ENCODE peak calls at places on chromosomes 3 and 15, in seven cellular contexts. J is Calu3; A is WERI-Rb-1; M is NAMALWA; G is neuronal stem cell; I is stimulated activated CD4-positive, alpha-beta T cell treated with anti-CD3 and anti-CD28 coated beads, TNF-alpha, amount 100 ng/mL, for 24 hours; T is effector CD4-positive, alpha-beta T cell. P is an unnamed sample.

GRCh38 chr3:38549957-38550840 is 54.1 kb downstream of the EXOG start:
- DNase-seq in J (no peak), A (peak), M (no peak), G (no peak), I (no peak), T (no peak), P (no peak)

GRCh38 chr15:78049691-78050440 is 27.6 kb downstream of the TBC1D2B start:
- DNase-seq in J (no peak), A (no peak), M (no peak), G (no peak), I (no peak), T (no peak), P (peak)

GRCh38 chr15:77659350-77660321 is 26.9 kb upstream of the LINGO1 start:
- DNase-seq in J (peak), A (peak), M (peak), G (no peak), I (no peak), T (no peak), P (no peak)

GRCh38 chr3:126263539-126263938 is 83.2 kb upstream of the ALDH1L1 start:
- DNase-seq in J (no peak), A (no peak), M (no peak), G (no peak), I (no peak), T (no peak), P (no peak)

GRCh38 chr3:153180860-153181372 is 18.9 kb downstream of the RAP2B start:
- DNase-seq in J (no peak), A (no peak), M (no peak), G (no peak), I (no peak), T (no peak), P (no peak)

GRCh38 chr15:87681054-87681453 is 575.5 kb downstream of the NTRK3 start:
- DNase-seq in J (no peak), A (no peak), M (peak), G (no peak), I (no peak), T (no peak), P (no peak)

GRCh38 chr3:187750041-187750512 is 4.8 kb upstream of the BCL6 start:
- DNase-seq in J (peak), A (no peak), M (peak), G (peak), I (no peak), T (no peak), P (no peak)

GRCh38 chr3:87498358-87499080 is 222.1 kb upstream of the POU1F1 start:
- DNase-seq in J (no peak), A (no peak), M (no peak), G (no peak), I (no peak), T (no peak), P (no peak)